ENCODE peak calls at places on chromosome 16, in nine cellular contexts. U is aorta; Z is non-pigmented ciliary epithelial cell; T is stimulated activated CD8-positive, alpha-beta memory T cell treated with anti-CD3 and anti-CD28 coated beads, Interleukin-4, amount 100 ng/mL, for 1 hour; O is GM23248; V is WTC11; N is effector memory CD4-positive, alpha-beta T cell; S is pons; F is NCI-H2081 treated with DMSO at 0.1 percent for 48 hours. R is an unnamed sample.

GRCh38 chr16:80896778-80897177 is 92.4 kb upstream of the CDYL2 start:
- DNase-seq in N (no peak), V (no peak), S (no peak), T (no peak), U (no peak), O (no peak), F (no peak), Z (no peak), R (no peak)

GRCh38 chr16:19704321-19705130 is 13.5 kb downstream of the KNOP1 start:
- DNase-seq in U (no peak), N (no peak), T (no peak), O (peak; percentile 73), Z (no peak), F (no peak), S (no peak), V (no peak), R (peak; percentile 43)

GRCh38 chr16:30658731-30659506 is 688 bp downstream of the FBRS start:
- DNase-seq in V (peak; percentile 75), F (peak; percentile 81), N (no peak), T (no peak), Z (peak; percentile 86), U (peak; percentile 88), O (peak; percentile 99), S (peak; percentile 98), R (peak; percentile 86)

GRCh38 chr16:1990336-1991134 is 765 bp downstream of the SYNGR3 start:
- DNase-seq in O (no peak), N (no peak), T (no peak), F (no peak), U (no peak), S (no peak), Z (no peak), V (peak; percentile 87), R (no peak)

GRCh38 chr16:85089485-85089884 is 22.8 kb downstream of the CIBAR2 start:
- DNase-seq in U (no peak), N (no peak), T (no peak), Z (no peak), S (no peak), O (no peak), V (no peak), F (no peak), R (no peak)

GRCh38 chr16:50360779-50361178 is 8.0 kb downstream of the BRD7 start:
- DNase-seq in S (no peak), T (no peak), O (peak; percentile 37), F (no peak), U (no peak), V (no peak), N (no peak), Z (no peak), R (no peak)

GRCh38 chr16:48720266-48720665 is 110.3 kb upstream of the N4BP1 start:
- DNase-seq in F (no peak), N (no peak), U (no peak), T (no peak), V (peak; percentile 74), O (peak; percentile 27), S (no peak), Z (no peak), R (no peak)

GRCh38 chr16:65771707-65772106 is 594.8 kb upstream of the CDH5 start:
- DNase-seq in U (no peak), F (no peak), O (no peak), N (no peak), T (no peak), S (no peak), Z (no peak), V (no peak), R (no peak)

GRCh38 chr16:371729-372521 is 1.6 kb upstream of the MRPL28 start:
- DNase-seq in S (no peak), Z (no peak), U (no peak), V (no peak), T (no peak), N (no peak), O (no peak), F (no peak), R (no peak)

GRCh38 chr16:58628845-58629680 is 563 bp downstream of the CNOT1 start:
- DNase-seq in T (peak; percentile 21), Z (no peak), V (peak; percentile 16), U (peak; percentile 72), N (peak; percentile 35), F (no peak), S (peak; percentile 38), O (peak; percentile 84), R (peak; percentile 35)

GRCh38 chr16:4373909-4374742 is 2.5 kb downstream of the VASN start:
- DNase-seq in O (peak; percentile 95), T (no peak), S (peak; percentile 15), V (peak; percentile 68), N (no peak), U (peak; percentile 90), F (no peak), Z (peak; percentile 76), R (peak; percentile 95)

GRCh38 chr16:75591001-75591852 is 25.0 kb downstream of the GABARAPL2 start:
- DNase-seq in Z (peak; percentile 41), V (no peak), O (peak; percentile 93), S (peak; percentile 84), N (no peak), F (no peak), U (peak; percentile 85), T (no peak), R (peak; percentile 59)

GRCh38 chr16:11232852-11233726 is 22.9 kb downstream of the SOCS1 start:
- DNase-seq in O (no peak), S (no peak), T (no peak), N (peak; percentile 73), U (peak; percentile 67), Z (no peak), F (no peak), V (peak; percentile 56), R (no peak)

GRCh38 chr16:24966031-24966430 is 49.1 kb downstream of the ARHGAP17 start:
- DNase-seq in T (no peak), O (no peak), S (no peak), F (no peak), U (no peak), Z (no peak), V (no peak), N (no peak), R (no peak)

GRCh38 chr16:66844342-66845079 is at the start of gene CA7:
- DNase-seq in V (peak; percentile 59), S (no peak), T (no peak), Z (no peak), N (no peak), U (no peak), O (peak; percentile 23), F (no peak), R (no peak)

GRCh38 chr16:85835227-85835751 is 35.8 kb downstream of the COX4I1 start:
- DNase-seq in N (no peak), V (no peak), O (no peak), U (no peak), S (no peak), T (no peak), Z (no peak), F (no peak), R (no peak)

GRCh38 chr16:57372372-57373116 is at the start of gene CX3CL1:
- DNase-seq in T (no peak), U (peak; percentile 92), O (peak; percentile 61), Z (no peak), S (peak; percentile 70), F (no peak), N (no peak), V (peak; percentile 68), R (peak; percentile 46)

GRCh38 chr16:89407925-89408300 is 82.4 kb downstream of the ANKRD11 start:
- DNase-seq in T (no peak), V (no peak), N (no peak), Z (no peak), S (no peak), O (peak; percentile 64), F (no peak), U (peak; percentile 63), R (no peak)

GRCh38 chr16:85757341-85757822 is 6.5 kb upstream of the C16orf74 start:
- DNase-seq in N (no peak), V (no peak), T (no peak), S (no peak), Z (no peak), F (no peak), O (peak; percentile 50), U (no peak), R (no peak)

GRCh38 chr16:71724320-71724751 is at the start of gene PHLPP2:
- DNase-seq in Z (no peak), U (no peak), O (no peak), N (no peak), F (no peak), T (no peak), S (no peak), V (no peak), R (no peak)

GRCh38 chr16:84369938-84370627 is 1.7 kb downstream of the ATP2C2 start:
- DNase-seq in Z (no peak), F (no peak), N (no peak), S (no peak), T (no peak), V (no peak), O (no peak), U (no peak), R (no peak)

GRCh38 chr16:79449067-79449466 is 151.5 kb downstream of the MAF start:
- DNase-seq in O (no peak), V (no peak), Z (no peak), U (no peak), T (no peak), F (no peak), S (no peak), N (no peak), R (no peak)

GRCh38 chr16:11949527-11949926 is 7.7 kb upstream of the NPIPB2 start:
- DNase-seq in N (no peak), T (no peak), S (peak; percentile 87), V (peak; percentile 36), F (no peak), Z (no peak), U (no peak), O (peak; percentile 71), R (no peak)